ENCODE peak calls at places on chromosomes 13 and 19, in eight cellular contexts. R is right lobe of liver; E is psoas muscle; G is body of pancreas; V is CD8-positive, alpha-beta T cell; Z is mammary epithelial cell; Y is breast epithelium; H is gastrocnemius medialis. K is an unnamed sample.
A peak's percentile ranks its signal among the peaks of the same experiment; 100 is the strongest.

GRCh38 chr13:75771818-75772217 is 135.7 kb downstream of the LMO7 start:
- DNase-seq in G (no peak), E (no peak), R (no peak), Z (peak; percentile 83), V (no peak), Y (no peak), H (no peak), K (no peak)

GRCh38 chr19:1651061-1651547 is 1.3 kb downstream of the TCF3 start:
- DNase-seq in V (peak; percentile 49), Z (no peak), Y (no peak), H (no peak), R (no peak), E (no peak), G (no peak), K (no peak)

GRCh38 chr19:38219221-38219620 is 4.8 kb downstream of the DPF1 start:
- DNase-seq in Y (no peak), H (no peak), E (no peak), Z (no peak), G (no peak), V (no peak), R (no peak), K (no peak)

GRCh38 chr19:19554074-19555023 is 16.3 kb downstream of the CILP2 start:
- DNase-seq in Y (no peak), Z (no peak), E (no peak), R (no peak), V (peak; percentile 49), H (no peak), G (peak; percentile 45), K (peak; percentile 50)

GRCh38 chr13:93183302-93183701 is 43.3 kb upstream of the GPC6 start:
- DNase-seq in H (no peak), V (no peak), Y (no peak), R (no peak), Z (no peak), G (no peak), E (no peak), K (no peak)

GRCh38 chr13:86986448-86986847 is 684.7 kb upstream of the SLITRK5 start:
- DNase-seq in E (no peak), G (no peak), Z (no peak), R (no peak), H (no peak), Y (no peak), V (no peak), K (no peak)

GRCh38 chr19:40681039-40681438 is 9.4 kb downstream of the NUMBL start:
- DNase-seq in Z (no peak), H (no peak), V (no peak), E (no peak), G (no peak), Y (no peak), R (no peak), K (no peak)

GRCh38 chr19:12783849-12784393 is 7.4 kb upstream of the JUNB start:
- DNase-seq in G (peak; percentile 44), H (no peak), Y (no peak), E (peak; percentile 77), Z (peak; percentile 76), R (peak; percentile 67), V (no peak), K (peak; percentile 30)

GRCh38 chr19:40703029-40703755 is 12.7 kb upstream of the NUMBL start:
- DNase-seq in G (no peak), Z (no peak), R (no peak), H (no peak), E (no peak), Y (no peak), V (no peak), K (no peak)

GRCh38 chr19:45103625-45104319 is 10.8 kb downstream of the PPP1R37 start:
- DNase-seq in H (no peak), Y (no peak), Z (no peak), V (no peak), G (peak; percentile 55), E (no peak), R (no peak), K (no peak)

GRCh38 chr19:33270769-33271168 is 31.6 kb downstream of the CEBPA start:
- DNase-seq in Y (no peak), G (no peak), H (no peak), R (no peak), V (no peak), Z (no peak), E (no peak), K (no peak)

GRCh38 chr13:98826156-98826555 is 73.7 kb upstream of the SLC15A1 start:
- DNase-seq in Y (no peak), G (no peak), V (no peak), R (no peak), H (no peak), E (no peak), Z (no peak), K (no peak)

GRCh38 chr19:1396768-1397679 is 4.3 kb downstream of the GAMT start:
- DNase-seq in H (no peak), V (no peak), Y (no peak), G (peak; percentile 17), Z (no peak), E (no peak), R (peak; percentile 79), K (no peak)

GRCh38 chr13:50319603-50320296 is 304.5 kb downstream of the KCNRG start:
- DNase-seq in Z (peak; percentile 28), V (no peak), G (no peak), H (no peak), R (no peak), Y (peak; percentile 54), E (no peak), K (no peak)

GRCh38 chr19:34504809-34505291 is 23.3 kb downstream of the WTIP start:
- DNase-seq in R (peak; percentile 38), H (no peak), Y (no peak), E (no peak), G (no peak), Z (no peak), V (no peak), K (peak; percentile 1)
- H3K4me1 ChIP-seq in R (no peaks in the 10 kb centered on the region), H (peaks cover 9% of the 10 kb centered on the region), Y (no peaks in the 10 kb centered on the region), E (no peaks in the 10 kb centered on the region), G (peaks cover 4% of the 10 kb centered on the region), Z (peaks cover 3% of the 10 kb centered on the region), V (peaks cover 8% of the 10 kb centered on the region), K (peaks cover 16% of the 10 kb centered on the region)

GRCh38 chr13:31452525-31452924 is 252.8 kb downstream of the B3GLCT start:
- DNase-seq in R (no peak), Z (no peak), V (no peak), H (no peak), Y (no peak), G (no peak), E (no peak), K (no peak)
- H3K27me3 ChIP-seq in R (no peaks in the 10 kb centered on the region), Z (peaks cover 3% of the 10 kb centered on the region), V (no peaks in the 10 kb centered on the region), H (no peaks in the 10 kb centered on the region), Y (no peaks in the 10 kb centered on the region), G (no peaks in the 10 kb centered on the region), E (peaks cover 3% of the 10 kb centered on the region), K (no peaks in the 10 kb centered on the region)

GRCh38 chr19:15161028-15161984 is 39.5 kb downstream of the NOTCH3 start:
- DNase-seq in Y (no peak), G (no peak), Z (no peak), E (no peak), V (no peak), R (no peak), H (no peak), K (peak; percentile 35)
- TF ChIP-seq CTCF in Y (no peak), G (no peak), Z (peak; percentile 32), E (no peak), V (no peak), R (peak; percentile 42), H (no peak), K (no peak)

DNA sequence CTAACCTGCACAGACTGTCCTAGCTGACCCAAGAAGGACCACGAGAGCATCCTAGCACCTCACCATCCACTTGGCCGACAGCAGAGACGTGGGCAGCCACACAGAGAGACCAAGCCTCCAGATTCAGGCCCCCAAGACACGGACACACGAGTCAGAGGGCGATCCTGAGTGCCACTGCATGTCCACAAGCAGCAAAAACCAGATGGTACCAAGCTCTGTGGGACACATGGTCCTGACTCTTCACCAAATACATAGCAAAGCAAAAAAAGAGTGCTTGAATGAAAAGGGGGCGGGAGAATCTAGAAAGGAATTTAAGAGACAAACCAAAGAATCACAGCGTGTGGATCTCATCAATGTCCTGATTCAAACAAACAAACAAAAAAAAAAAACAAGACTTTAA is 45.2 kb downstream of the MLLT1 start:
- DNase-seq in E (no peak), G (no peak), Y (no peak), R (no peak), V (no peak), Z (no peak), H (no peak), K (no peak)
- H3K4me1 ChIP-seq in E (peaks cover 74% of the 10 kb centered on the region), G (peaks cover 63% of the 10 kb centered on the region), Y (peaks cover 35% of the 10 kb centered on the region), R (peaks cover 59% of the 10 kb centered on the region), V (peaks cover 6% of the 10 kb centered on the region), Z (peaks cover 65% of the 10 kb centered on the region), H (peaks cover 72% of the 10 kb centered on the region), K (peaks cover 26% of the 10 kb centered on the region)

DNA sequence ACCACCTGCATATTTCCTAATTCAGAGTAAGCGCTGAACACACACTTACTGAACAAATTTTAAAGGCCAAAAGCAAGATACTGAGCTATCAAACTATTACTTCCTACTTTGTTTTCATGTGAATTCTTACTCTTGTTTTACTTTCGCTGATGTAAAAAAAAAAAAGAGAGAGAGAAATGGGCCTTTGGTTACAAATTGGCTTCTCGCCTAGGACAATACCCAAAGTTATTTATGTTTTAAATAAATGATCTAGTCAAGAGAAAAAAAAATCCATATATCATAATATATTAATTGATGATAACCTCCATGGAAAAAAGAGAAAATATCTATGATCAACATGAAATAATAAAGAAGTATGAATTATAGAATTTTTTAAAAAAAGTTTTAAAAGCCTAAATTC is 9.2 kb downstream of the COL4A1 start:
- DNase-seq in V (no peak), G (no peak), Y (no peak), R (no peak), E (no peak), Z (no peak), H (no peak), K (no peak)
- H3K27me3 ChIP-seq in V (peaks cover 5% of the 10 kb centered on the region), G (no peaks in the 10 kb centered on the region), Y (no peaks in the 10 kb centered on the region), R (no peaks in the 10 kb centered on the region), E (no peaks in the 10 kb centered on the region), Z (no peaks in the 10 kb centered on the region), H (peaks cover 4% of the 10 kb centered on the region), K (no peaks in the 10 kb centered on the region)

GRCh38 chr19:30733826-30734550 is 361.8 kb downstream of the ZNF536 start:
- DNase-seq in E (no peak), R (no peak), H (no peak), G (no peak), V (no peak), Y (no peak), Z (no peak), K (no peak)
- TF ChIP-seq CTCF in E (no peak), R (no peak), H (no peak), G (no peak), V (no peak), Y (no peak), Z (no peak), K (no peak)

K was measured in testis.